ENCODE peak calls at places on chromosome 14, in nine cellular contexts. J, Y, V, Z, X, N, T, A and R are unnamed samples.
A peak's percentile ranks its signal among the peaks of the same experiment; 100 is the strongest.

GRCh38 chr14:64880382-64881121 is 845 bp upstream of the SPTB start:
- DNase-seq in N (peak; percentile 6), J (peak; percentile 46), V (peak; percentile 33), A (no peak), T (no peak), Z (peak; percentile 40), X (no peak), Y (peak; percentile 15), R (no peak)

GRCh38 chr14:59435987-59436386 is 29.2 kb downstream of the GPR135 start:
- DNase-seq in J (no peak), X (no peak), N (no peak), V (no peak), Y (no peak), A (no peak), Z (no peak), T (no peak), R (no peak)

GRCh38 chr14:54722791-54723432 is 156.0 kb downstream of the SAMD4A start:
- DNase-seq in T (peak; percentile 32), V (no peak), X (peak; percentile 29), Y (no peak), A (peak; percentile 36), N (no peak), Z (peak; percentile 59), J (no peak), R (no peak)

GRCh38 chr14:77124345-77125274 is 17.0 kb downstream of the ZDHHC22 start:
- DNase-seq in J (peak; percentile 72), Z (peak; percentile 48), T (no peak), A (peak; percentile 16), N (peak; percentile 71), Y (peak; percentile 34), X (no peak), V (peak; percentile 60), R (no peak)

GRCh38 chr14:77663289-77663688 is 44.5 kb downstream of the ALKBH1 start:
- DNase-seq in J (no peak), Z (no peak), X (peak; percentile 50), T (no peak), Y (no peak), A (peak; percentile 38), N (peak; percentile 8), V (no peak), R (no peak)

GRCh38 chr14:104306450-104307040 is 168.2 kb downstream of the KIF26A start:
- DNase-seq in V (no peak), X (no peak), T (no peak), Y (peak; percentile 8), N (no peak), Z (no peak), A (no peak), J (no peak), R (no peak)

GRCh38 chr14:33679461-33680225 is 271.2 kb downstream of the EGLN3 start:
- DNase-seq in Y (no peak), Z (no peak), V (no peak), T (peak; percentile 45), N (peak; percentile 83), X (peak; percentile 93), J (no peak), A (peak; percentile 13), R (no peak)

GRCh38 chr14:50865677-50866076 is 6.2 kb upstream of the ABHD12B start:
- DNase-seq in A (peak; percentile 84), Z (no peak), X (no peak), J (no peak), N (peak; percentile 34), T (no peak), Y (no peak), V (no peak), R (no peak)

GRCh38 chr14:102317564-102318248 is 1.8 kb upstream of the ZNF839 start:
- DNase-seq in T (no peak), Z (peak; percentile 68), X (no peak), Y (no peak), J (no peak), A (no peak), V (no peak), N (peak; percentile 41), R (no peak)

GRCh38 chr14:67610491-67610890 is 9.2 kb upstream of the ARG2 start:
- DNase-seq in J (no peak), N (no peak), X (no peak), T (no peak), Y (no peak), Z (no peak), A (no peak), V (no peak), R (no peak)

DNA sequence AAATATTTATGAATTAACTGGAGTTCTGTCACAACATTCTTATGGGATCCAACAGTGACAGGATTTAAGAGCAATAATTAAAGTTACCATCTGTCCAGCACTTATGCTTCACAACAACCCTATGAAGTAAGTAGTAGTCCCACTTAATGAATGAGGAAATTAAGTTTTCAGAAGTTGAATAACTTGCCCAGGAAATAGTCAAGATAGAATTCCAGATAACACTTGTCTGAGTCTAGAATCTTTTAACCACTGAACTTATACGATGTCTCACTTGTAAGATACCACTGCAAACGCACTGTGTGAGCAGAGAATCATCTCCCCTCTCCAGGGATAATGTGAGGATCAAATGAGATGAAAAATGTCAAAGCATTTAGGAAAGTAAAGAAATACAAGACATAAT is 3.3 kb upstream of the TTC9 start:
- DNase-seq in X (no peak), J (no peak), T (no peak), A (no peak), Z (no peak), V (no peak), Y (no peak), N (no peak), R (no peak)
- H3K27ac ChIP-seq in X (no peak overlapping the region), J (no peak overlapping the region), T (no peak overlapping the region), A (no peak overlapping the region), Z (no peak overlapping the region), V (no peak overlapping the region), Y (no peak overlapping the region), N (no peak overlapping the region), R (no peak overlapping the region)

DNA sequence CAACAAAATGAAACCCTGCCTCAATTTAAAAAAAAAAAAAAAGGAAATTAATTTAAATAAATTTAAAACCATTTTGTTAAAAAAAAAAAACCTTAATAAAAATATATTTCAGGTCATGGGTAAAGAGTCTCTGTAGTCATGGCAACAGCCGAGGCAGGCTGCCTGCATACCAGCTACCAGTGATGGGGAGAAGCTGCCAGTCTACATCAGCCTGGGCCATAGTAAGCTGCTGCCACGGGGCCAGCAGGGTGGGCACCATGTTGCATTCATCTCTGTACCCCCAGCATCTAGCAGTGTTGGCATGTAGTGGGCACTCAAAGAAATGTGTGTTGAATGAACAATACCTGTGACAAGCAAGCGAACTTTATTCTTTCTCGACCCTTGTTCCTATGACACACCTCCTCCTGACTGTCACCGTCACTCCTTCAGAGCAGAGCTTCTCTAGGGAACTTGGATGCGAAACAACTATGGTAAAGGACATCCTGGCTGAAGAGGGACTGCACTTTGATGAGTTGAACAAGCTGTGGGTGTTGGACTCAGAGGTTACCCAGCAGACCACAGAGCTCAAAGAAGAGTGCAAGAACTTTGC is 7.3 kb upstream of the AP4S1 start:
- DNase-seq in Y (no peak), J (no peak), N (no peak), T (no peak), A (peak; percentile 4), Z (no peak), V (no peak), X (no peak), R (no peak)
- H3K4me3 ChIP-seq in Y (no peak overlapping the region), J (no peak overlapping the region), N (no peak overlapping the region), T (no peak overlapping the region), A (no peak overlapping the region), Z (no peak overlapping the region), V (no peak overlapping the region), X (no peak overlapping the region), R (no peak overlapping the region)

DNA sequence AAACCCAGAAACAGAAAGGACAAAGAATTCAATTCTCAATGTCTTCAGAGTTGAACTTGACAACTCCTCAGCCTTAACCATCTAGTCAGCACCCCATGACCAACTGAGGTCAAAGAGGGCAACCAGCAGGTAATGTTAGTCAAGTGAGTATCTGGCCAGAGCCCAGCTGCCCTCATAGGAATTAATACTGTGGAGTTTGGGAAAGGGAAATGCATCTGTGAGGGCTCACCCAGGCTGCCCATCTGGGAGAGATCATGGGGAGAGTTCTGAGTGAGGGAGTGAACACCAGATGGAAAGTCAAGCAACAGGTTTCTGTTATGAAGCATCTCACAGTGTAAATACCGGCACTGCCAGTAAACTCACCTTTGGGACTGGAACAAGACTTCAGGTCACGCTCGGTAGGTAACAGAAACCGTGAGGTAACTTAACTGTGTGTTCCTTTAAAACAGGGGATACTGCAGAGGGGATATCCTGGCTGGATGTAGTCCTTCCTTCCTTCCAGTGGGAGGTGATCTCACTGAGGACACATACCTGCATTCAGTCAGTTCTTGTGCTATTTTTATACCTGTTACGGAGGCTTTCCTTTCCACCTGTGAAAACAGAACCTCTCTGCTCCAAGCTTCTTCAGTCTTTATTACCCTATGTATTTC is 94.4 kb downstream of the DAD1 start:
- DNase-seq in Z (no peak), A (no peak), J (no peak), V (no peak), N (no peak), T (no peak), Y (no peak), X (no peak), R (no peak)
- H3K27ac ChIP-seq in Z (no peak overlapping the region), A (no peak overlapping the region), J (no peak overlapping the region), V (peak overlapping the region; percentile 83), N (no peak overlapping the region), T (no peak overlapping the region), Y (no peak overlapping the region), X (no peak overlapping the region), R (no peak overlapping the region)

GRCh38 chr14:92325835-92326234 is 2.9 kb downstream of the SLC24A4 start:
- DNase-seq in Y (no peak), N (no peak), T (no peak), X (no peak), Z (peak; percentile 18), A (no peak), V (no peak), J (no peak), R (no peak)

GRCh38 chr14:92321701-92322100 is 1.3 kb upstream of the SLC24A4 start:
- DNase-seq in Y (no peak), T (no peak), Z (no peak), X (no peak), J (no peak), N (no peak), A (no peak), V (no peak), R (no peak)

GRCh38 chr14:92323916-92324818 is 1.2 kb downstream of the SLC24A4 start:
- DNase-seq in T (no peak), N (no peak), Z (no peak), J (no peak), A (no peak), V (no peak), X (no peak), Y (no peak), R (no peak)

GRCh38 chr14:92322516-92322915 is 449 bp upstream of the SLC24A4 start:
- DNase-seq in T (no peak), Y (no peak), V (no peak), J (no peak), X (no peak), N (no peak), A (no peak), Z (no peak), R (no peak)

GRCh38 chr14:92323031-92323915 is at the start of gene SLC24A4:
- DNase-seq in V (no peak), A (no peak), N (peak; percentile 44), J (no peak), Y (no peak), T (no peak), X (no peak), Z (peak; percentile 24), R (no peak)
- H3K4me3 ChIP-seq in V (no peak within 1 kb of the TSS), A (no peak within 1 kb of the TSS), N (peak within 1 kb of the TSS; percentile 32), J (peak within 1 kb of the TSS; percentile 37), Y (peak within 1 kb of the TSS; percentile 20), T (no peak within 1 kb of the TSS), X (no peak within 1 kb of the TSS), Z (peak within 1 kb of the TSS; percentile 54), R (peak within 1 kb of the TSS; percentile 49)